ENCODE peak calls at places on chromosomes 12 and 14, in four cellular contexts. E is SK-N-SH, O is GM12878, Y is HepG2. L is an unnamed sample. For H3K4me1, the result is how much of the 10 kb centered on the place peaks cover.

GRCh38 chr14:70094631-70095030 is 94.1 kb downstream of the SLC8A3 start:
- DNase-seq in O (no peak), E (peak), Y (no peak), L (no peak)

GRCh38 chr14:72796935-72797334 is 97.0 kb downstream of the DPF3 start:
- DNase-seq in E (no peak), Y (no peak), O (no peak), L (no peak)

GRCh38 chr14:101232340-101233015 is 328.8 kb upstream of the DIO3 start:
- DNase-seq in Y (no peak), E (no peak), O (no peak), L (no peak)

GRCh38 chr14:68653108-68653507 is 139.8 kb downstream of the ZFP36L1 start:
- DNase-seq in Y (no peak), O (no peak), E (no peak), L (no peak)

GRCh38 chr14:58428011-58428807 is 690 bp downstream of the KIAA0586 start:
- DNase-seq in E (peak), Y (peak), O (no peak), L (no peak)

GRCh38 chr12:90246673-90247072 is 538.0 kb upstream of the ATP2B1 start:
- DNase-seq in Y (no peak), O (no peak), E (no peak), L (no peak)

GRCh38 chr12:95060951-95061350 is 12.5 kb downstream of the NR2C1 start:
- DNase-seq in E (no peak), Y (no peak), O (no peak), L (no peak)

GRCh38 chr12:65739606-65740005 is 84.7 kb upstream of the HMGA2 start:
- DNase-seq in E (no peak), Y (no peak), O (no peak), L (no peak)

GRCh38 chr14:23375527-23376251 is 1.2 kb upstream of the CMTM5 start:
- DNase-seq in O (no peak), E (no peak), Y (no peak), L (no peak)

GRCh38 chr12:124044809-124045321 is 71.8 kb downstream of the ZNF664 start:
- DNase-seq in O (no peak), E (no peak), Y (no peak), L (no peak)

GRCh38 chr12:52250048-52250990 is 17.3 kb downstream of the KRT7 start:
- DNase-seq in Y (no peak), O (no peak), E (no peak), L (peak)

GRCh38 chr14:100826371-100827139 is 637 bp downstream of the MEG3 start:
- DNase-seq in Y (no peak), E (no peak), O (no peak), L (no peak)

GRCh38 chr14:105602243-105602750 is 75.9 kb downstream of the TMEM121 start:
- DNase-seq in O (no peak), Y (no peak), E (no peak), L (no peak)

GRCh38 chr14:31205681-31206535 is 1.7 kb downstream of the HECTD1 start:
- DNase-seq in O (no peak), E (peak), Y (peak), L (no peak)

GRCh38 chr12:47164730-47165439 is 85.1 kb upstream of the AMIGO2 start:
- DNase-seq in O (no peak), Y (no peak), E (no peak), L (no peak)

GRCh38 chr12:88108021-88108420 is 33.9 kb downstream of the CEP290 start:
- DNase-seq in O (no peak), Y (no peak), E (no peak), L (no peak)

GRCh38 chr14:21965042-21965441 is 291.4 kb upstream of the OR4E1 start:
- DNase-seq in O (no peak), Y (no peak), E (no peak), L (no peak)

GRCh38 chr14:21072102-21072501 is 2.0 kb downstream of the ARHGEF40 start:
- DNase-seq in O (no peak), Y (no peak), E (peak), L (no peak)

GRCh38 chr12:120260607-120261006 is 4.9 kb downstream of the PXN start:
- DNase-seq in Y (no peak), O (no peak), E (no peak), L (no peak)
- H3K4me1 ChIP-seq in Y (half or more), O (under half), E (under half), L (under half)

GRCh38 chr14:45902241-45902640 is 649.2 kb upstream of the MIS18BP1 start:
- DNase-seq in Y (no peak), O (no peak), E (no peak), L (no peak)
- TF ChIP-seq TCF12 in Y (no peak), O (no peak), E (no peak), L (no peak)

GRCh38 chr12:109726511-109727038 is 12.9 kb downstream of the FAM222A start:
- DNase-seq in Y (no peak), O (no peak), E (peak), L (no peak)

GRCh38 chr12:109725321-109726105 is 11.9 kb downstream of the FAM222A start:
- DNase-seq in O (no peak), E (peak), Y (no peak), L (no peak)

GRCh38 chr12:109726106-109726497 is 12.5 kb downstream of the FAM222A start:
- DNase-seq in Y (no peak), O (no peak), E (peak), L (no peak)

GRCh38 chr12:109727746-109728726 is 14.4 kb downstream of the FAM222A start:
- DNase-seq in E (peak), Y (no peak), O (no peak), L (no peak)

DNA sequence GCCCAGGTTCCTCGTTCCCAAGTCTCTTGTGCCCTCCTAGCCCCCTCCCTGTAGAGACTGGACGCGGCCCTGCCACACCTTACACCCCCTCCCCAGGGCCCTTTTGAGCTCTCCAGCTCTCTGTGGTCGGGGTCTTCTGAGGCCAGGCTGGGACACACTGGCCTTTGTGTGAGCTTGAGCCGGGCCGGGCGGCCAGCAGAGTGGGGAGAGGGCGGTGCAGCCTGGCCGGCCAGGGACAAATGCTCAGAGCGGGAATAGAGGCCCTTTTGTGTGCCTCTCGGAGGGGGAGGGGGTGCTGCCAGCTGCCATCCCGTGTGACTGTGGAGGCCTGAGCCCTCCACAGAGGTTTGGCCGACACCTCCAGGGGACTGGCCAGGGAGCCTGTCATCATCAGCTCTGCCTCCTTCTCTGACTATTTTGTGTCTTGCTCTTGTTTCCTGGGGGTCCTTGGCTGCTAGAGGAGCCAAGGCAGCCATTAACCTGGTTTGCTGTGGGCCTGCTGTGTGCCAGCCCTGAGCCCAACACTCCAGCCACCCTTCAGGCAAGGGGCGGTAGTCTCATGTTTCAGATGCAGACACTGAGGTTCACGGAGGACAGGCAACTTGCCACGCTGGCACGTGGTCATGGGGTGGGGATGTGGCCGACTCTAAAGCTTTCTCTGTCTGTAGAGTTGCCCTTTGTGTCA is 13.6 kb downstream of the FAM222A start:
- DNase-seq in Y (peak), O (no peak), E (peak), L (no peak)
- H3K4me1 ChIP-seq in Y (half or more), O (under half), E (half or more), L (under half)

GRCh38 chr12:30796508-30796780 is 41.7 kb upstream of the CAPRIN2 start:
- DNase-seq in O (no peak), E (no peak), Y (no peak), L (no peak)
- TF ChIP-seq TCF12 in O (no peak), E (no peak), Y (no peak), L (no peak)

L was measured in H1.